ENCODE peak calls at places on chromosomes 4 and X, in four cellular contexts. P is RWPE1, E is HCT116, D is psoas muscle. J is an unnamed sample.

GRCh38 chr4:144562019-144562740 is 83.8 kb upstream of the HHIP start:
- DNase-seq in P (no peak), E (no peak), D (no peak), J (no peak)

GRCh38 chr4:74087481-74087880 is 11.5 kb downstream of the CXCL2 start:
- DNase-seq in P (no peak), E (no peak), D (no peak), J (no peak)

GRCh38 chr4:128454281-128455075 is 166.9 kb upstream of the PGRMC2 start:
- DNase-seq in P (peak), D (peak), E (peak), J (peak)

GRCh38 chr4:101367201-101367600 is 19.9 kb upstream of the PPP3CA start:
- DNase-seq in E (no peak), D (no peak), P (peak), J (no peak)

GRCh38 chr4:88618782-88619485 is 26.7 kb downstream of the HERC3 start:
- DNase-seq in E (no peak), P (no peak), D (no peak), J (no peak)

GRCh38 chr4:76969941-76970529 is 20.5 kb downstream of the SEPTIN11 start:
- DNase-seq in P (no peak), D (no peak), E (no peak), J (no peak)

GRCh38 chr4:32847466-32847865 is 2127.3 kb downstream of the PCDH7 start:
- DNase-seq in D (no peak), E (no peak), P (no peak), J (no peak)

GRCh38 chr4:128921954-128922353 is 112.5 kb downstream of the JADE1 start:
- DNase-seq in D (no peak), P (no peak), E (no peak), J (no peak)

GRCh38 chr4:153494562-153494961 is 28.4 kb downstream of the TMEM131L start:
- DNase-seq in D (no peak), P (no peak), E (no peak), J (no peak)

GRCh38 chr4:84324850-84325249 is 174.2 kb downstream of the NKX6-1 start:
- DNase-seq in D (no peak), P (no peak), E (no peak), J (no peak)

GRCh38 chr4:14596437-14596836 is 405.8 kb upstream of the CPEB2 start:
- DNase-seq in D (no peak), P (no peak), E (no peak), J (no peak)

GRCh38 chr4:14592950-14593349 is 409.3 kb upstream of the CPEB2 start:
- DNase-seq in E (no peak), D (no peak), P (no peak), J (no peak)

GRCh38 chr4:14596904-14597303 is 405.4 kb upstream of the CPEB2 start:
- DNase-seq in P (no peak), E (no peak), D (no peak), J (no peak)
- TF ChIP-seq CTCF in P (no peak), E (no peak), D (no peak), J (no peak)

DNA sequence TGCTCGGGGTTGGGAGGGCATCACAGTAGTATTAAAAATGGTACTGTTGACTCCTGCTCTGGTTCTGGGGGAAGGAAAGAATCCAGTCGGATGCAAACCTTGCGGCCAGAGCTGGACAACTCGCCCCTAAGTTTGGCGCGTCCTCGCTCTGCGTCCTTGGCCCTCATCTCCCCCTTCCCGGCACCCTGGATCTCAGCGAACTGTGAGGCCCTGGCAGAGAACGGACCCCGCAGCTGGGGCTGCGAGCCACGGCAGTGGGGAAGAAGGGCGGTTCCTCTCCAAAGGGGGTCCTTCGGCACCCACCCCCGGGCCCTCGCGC is 14.0 kb downstream of the ARHGEF6 start:
- DNase-seq in E (no peak), P (no peak), D (no peak), J (no peak)
- TF ChIP-seq CTCF in E (no peak), P (no peak), D (no peak), J (no peak)

DNA sequence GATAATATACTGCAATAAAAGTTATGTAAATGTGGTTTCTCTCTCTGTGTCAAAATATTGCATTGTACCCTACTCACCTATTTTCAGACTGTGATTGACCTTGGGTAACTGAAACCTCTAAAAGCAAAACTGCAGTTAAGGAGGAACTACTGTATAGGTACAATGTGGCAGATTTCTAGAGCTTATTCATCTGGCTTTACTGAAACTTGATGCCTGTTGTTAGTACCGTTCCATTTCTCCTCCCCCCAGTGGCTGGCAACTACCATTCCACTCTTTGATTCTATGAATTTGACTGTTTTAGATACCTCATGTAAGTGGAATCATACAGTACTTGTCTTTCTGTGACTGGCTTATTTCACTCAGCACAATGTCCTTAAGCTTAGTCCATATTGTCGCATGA is 61.9 kb downstream of the HOPX start:
- DNase-seq in D (no peak), E (no peak), P (no peak), J (no peak)
- TF ChIP-seq CTCF in D (no peak), E (no peak), P (no peak), J (no peak)

GRCh38 chrX:51336584-51336983 is 4.0 kb downstream of the NUDT10 start:
- DNase-seq in E (peak), D (no peak), P (peak), J (peak)
- TF ChIP-seq CTCF in E (peak), D (peak), P (peak), J (peak)

GRCh38 chrX:151370906-151371305 is 26.1 kb upstream of the VMA21 start:
- DNase-seq in E (no peak), P (peak), D (no peak), J (no peak)
- TF ChIP-seq CTCF in E (no peak), P (no peak), D (no peak), J (no peak)

GRCh38 chr4:56840559-56840958 is 19.1 kb upstream of the SPINK2 start:
- DNase-seq in D (no peak), P (no peak), E (no peak), J (no peak)

GRCh38 chr4:56844817-56845580 is 23.5 kb upstream of the SPINK2 start:
- DNase-seq in P (no peak), E (no peak), D (no peak), J (no peak)

GRCh38 chr4:56843421-56843899 is 22.0 kb upstream of the SPINK2 start:
- DNase-seq in E (no peak), P (no peak), D (no peak), J (no peak)
- TF ChIP-seq CTCF in E (no peak), P (no peak), D (no peak), J (no peak)

GRCh38 chr4:91113130-91113706 is 986.0 kb downstream of the CCSER1 start:
- DNase-seq in E (peak), P (peak), D (no peak), J (peak)
- TF ChIP-seq CTCF in E (peak), P (peak), D (peak), J (peak)